ENCODE peak calls at places on chromosomes 12 and 14, in eight cellular contexts. O is T-helper 9 cell; J is activated CD8-positive, alpha-beta memory T cell treated with anti-CD3 and anti-CD28 coated beads for 1 hour; T is naive thymus-derived CD4-positive, alpha-beta T cell; Q is NCI-H446; P is transverse colon; C is stimulated activated CD4-positive, alpha-beta T cell treated with anti-CD3 and anti-CD28 coated beads, TNF-alpha, amount 100 ng/mL, for 1 hour; R is HEK293T. L is an unnamed sample.

GRCh38 chr14:36091096-36091495 is 85.4 kb downstream of the PTCSC3 start:
- DNase-seq in R (peak; percentile 12), P (no peak), T (no peak), Q (peak; percentile 25), J (no peak), C (no peak), O (no peak), L (no peak)

GRCh38 chr12:98696036-98696646 is 51.1 kb downstream of the APAF1 start:
- DNase-seq in O (no peak), J (no peak), T (no peak), C (no peak), Q (no peak), P (no peak), R (no peak), L (no peak)

GRCh38 chr12:116880817-116881324 is 370 bp downstream of the HRK start:
- DNase-seq in C (no peak), T (no peak), Q (no peak), P (peak; percentile 24), R (peak; percentile 70), J (no peak), O (no peak), L (no peak)

GRCh38 chr12:68975811-68976210 is 42.8 kb upstream of the CPM start:
- DNase-seq in C (no peak), J (no peak), P (no peak), O (no peak), Q (no peak), R (no peak), T (no peak), L (no peak)

GRCh38 chr14:68364823-68365222 is 428.0 kb downstream of the ZFP36L1 start:
- DNase-seq in R (no peak), P (no peak), Q (no peak), T (no peak), O (no peak), C (no peak), J (no peak), L (no peak)

GRCh38 chr14:30165255-30165654 is 237.6 kb upstream of the PRKD1 start:
- DNase-seq in T (no peak), J (no peak), Q (no peak), C (no peak), P (no peak), R (no peak), O (no peak), L (no peak)

GRCh38 chr14:96245710-96246534 is 10.1 kb upstream of the BDKRB1 start:
- DNase-seq in Q (no peak), R (no peak), J (no peak), O (no peak), C (no peak), T (no peak), P (no peak), L (no peak)

GRCh38 chr14:105323663-105324062 is 9.1 kb downstream of the PACS2 start:
- DNase-seq in Q (no peak), T (no peak), O (no peak), P (no peak), J (no peak), C (no peak), R (no peak), L (no peak)

GRCh38 chr12:70645494-70646317 is 8.5 kb upstream of the PTPRB start:
- DNase-seq in R (no peak), O (no peak), C (no peak), P (peak; percentile 42), Q (no peak), T (no peak), J (no peak), L (no peak)

GRCh38 chr12:18799561-18799960 is 61.6 kb downstream of the CAPZA3 start:
- DNase-seq in P (no peak), O (no peak), R (no peak), J (no peak), C (no peak), Q (no peak), T (no peak), L (no peak)

GRCh38 chr12:4032906-4033628 is 159.9 kb upstream of the PARP11 start:
- DNase-seq in C (no peak), R (no peak), Q (no peak), T (no peak), P (no peak), J (no peak), O (no peak), L (no peak)

GRCh38 chr12:131929530-131930456 is 717 bp downstream of the PUS1 start:
- DNase-seq in O (peak; percentile 23), J (no peak), T (peak; percentile 31), P (peak; percentile 42), R (no peak), C (no peak), Q (no peak), L (peak; percentile 27)

GRCh38 chr12:103858953-103859601 is 18.0 kb upstream of the NT5DC3 start:
- DNase-seq in T (no peak), R (peak; percentile 35), P (peak; percentile 81), O (no peak), C (no peak), J (no peak), Q (no peak), L (no peak)

GRCh38 chr12:76075448-76075847 is 9.0 kb downstream of the NAP1L1 start:
- DNase-seq in Q (no peak), R (no peak), C (no peak), J (no peak), O (no peak), T (no peak), P (no peak), L (no peak)